ENCODE peak calls at places on chromosome 16, in seven cellular contexts. One of them, this sample, is unnamed.

GRCh38 chr16:85394511-85395206 is 218.5 kb upstream of the GSE1 start:
- DNase-seq in fibroblast of lung: no peak
- DNase-seq in iris pigment epithelial cell: no peak
- DNase-seq in HFFc6: no peak
- DNase-seq in stimulated activated CD4-positive, alpha-beta T cell treated with anti-CD3 and anti-CD28 coated beads, TNF-alpha, amount 100 ng/mL, for 48 hours: no peak
- DNase-seq in stromal cell of bone marrow: no peak
- DNase-seq in AG08396: no peak
- DNase-seq in this sample: no peak

GRCh38 chr16:69150146-69150865 is 17.9 kb downstream of the UTP4 start:
- DNase-seq in fibroblast of lung: peak; percentile 58
- DNase-seq in stromal cell of bone marrow: peak; percentile 66
- DNase-seq in AG08396: peak; percentile 60
- DNase-seq in iris pigment epithelial cell: peak; percentile 77
- DNase-seq in HFFc6: peak; percentile 62
- DNase-seq in stimulated activated CD4-positive, alpha-beta T cell treated with anti-CD3 and anti-CD28 coated beads, TNF-alpha, amount 100 ng/mL, for 48 hours: peak; percentile 28
- DNase-seq in this sample: peak; percentile 79

GRCh38 chr16:86219655-86220445 is 290.5 kb upstream of the FOXF1 start:
- DNase-seq in stromal cell of bone marrow: no peak
- DNase-seq in iris pigment epithelial cell: no peak
- DNase-seq in stimulated activated CD4-positive, alpha-beta T cell treated with anti-CD3 and anti-CD28 coated beads, TNF-alpha, amount 100 ng/mL, for 48 hours: no peak
- DNase-seq in HFFc6: no peak
- DNase-seq in AG08396: no peak
- DNase-seq in fibroblast of lung: no peak
- DNase-seq in this sample: no peak

GRCh38 chr16:70018254-70018653 is 67.1 kb downstream of the CLEC18A start:
- DNase-seq in stromal cell of bone marrow: no peak
- DNase-seq in fibroblast of lung: peak; percentile 15
- DNase-seq in HFFc6: no peak
- DNase-seq in stimulated activated CD4-positive, alpha-beta T cell treated with anti-CD3 and anti-CD28 coated beads, TNF-alpha, amount 100 ng/mL, for 48 hours: no peak
- DNase-seq in AG08396: no peak
- DNase-seq in iris pigment epithelial cell: peak; percentile 21
- DNase-seq in this sample: peak; percentile 10

GRCh38 chr16:78022347-78022746 is at the start of gene CLEC3A:
- DNase-seq in stromal cell of bone marrow: no peak
- DNase-seq in fibroblast of lung: peak; percentile 5
- DNase-seq in HFFc6: no peak
- DNase-seq in stimulated activated CD4-positive, alpha-beta T cell treated with anti-CD3 and anti-CD28 coated beads, TNF-alpha, amount 100 ng/mL, for 48 hours: no peak
- DNase-seq in iris pigment epithelial cell: peak; percentile 18
- DNase-seq in AG08396: no peak
- DNase-seq in this sample: no peak

GRCh38 chr16:55433030-55433429 is 46.0 kb upstream of the MMP2 start:
- DNase-seq in stromal cell of bone marrow: no peak
- DNase-seq in fibroblast of lung: no peak
- DNase-seq in AG08396: no peak
- DNase-seq in stimulated activated CD4-positive, alpha-beta T cell treated with anti-CD3 and anti-CD28 coated beads, TNF-alpha, amount 100 ng/mL, for 48 hours: no peak
- DNase-seq in iris pigment epithelial cell: no peak
- DNase-seq in HFFc6: no peak
- DNase-seq in this sample: no peak

GRCh38 chr16:30740364-30741251 is 7.6 kb upstream of the PHKG2 start:
- DNase-seq in stimulated activated CD4-positive, alpha-beta T cell treated with anti-CD3 and anti-CD28 coated beads, TNF-alpha, amount 100 ng/mL, for 48 hours: no peak
- DNase-seq in AG08396: peak; percentile 93
- DNase-seq in fibroblast of lung: peak; percentile 80
- DNase-seq in iris pigment epithelial cell: peak; percentile 84
- DNase-seq in HFFc6: peak; percentile 68
- DNase-seq in stromal cell of bone marrow: peak; percentile 89
- DNase-seq in this sample: peak; percentile 91

GRCh38 chr16:77675464-77676324 is 46.6 kb upstream of the NUDT7 start:
- DNase-seq in AG08396: peak; percentile 75
- DNase-seq in stromal cell of bone marrow: peak; percentile 43
- DNase-seq in fibroblast of lung: peak; percentile 60
- DNase-seq in iris pigment epithelial cell: peak; percentile 78
- DNase-seq in HFFc6: peak; percentile 57
- DNase-seq in stimulated activated CD4-positive, alpha-beta T cell treated with anti-CD3 and anti-CD28 coated beads, TNF-alpha, amount 100 ng/mL, for 48 hours: peak; percentile 45
- DNase-seq in this sample: peak; percentile 81

GRCh38 chr16:80610489-80611156 is 69.8 kb downstream of the DYNLRB2 start:
- DNase-seq in stimulated activated CD4-positive, alpha-beta T cell treated with anti-CD3 and anti-CD28 coated beads, TNF-alpha, amount 100 ng/mL, for 48 hours: no peak
- DNase-seq in HFFc6: peak; percentile 20
- DNase-seq in iris pigment epithelial cell: no peak
- DNase-seq in AG08396: no peak
- DNase-seq in fibroblast of lung: no peak
- DNase-seq in stromal cell of bone marrow: no peak
- DNase-seq in this sample: peak; percentile 50

GRCh38 chr16:48054881-48055601 is 100.8 kb downstream of the ABCC12 start:
- DNase-seq in fibroblast of lung: peak; percentile 64
- DNase-seq in iris pigment epithelial cell: peak; percentile 74
- DNase-seq in AG08396: peak; percentile 73
- DNase-seq in stimulated activated CD4-positive, alpha-beta T cell treated with anti-CD3 and anti-CD28 coated beads, TNF-alpha, amount 100 ng/mL, for 48 hours: no peak
- DNase-seq in stromal cell of bone marrow: peak; percentile 43
- DNase-seq in HFFc6: peak; percentile 59
- DNase-seq in this sample: peak; percentile 81

GRCh38 chr16:68235105-68235881 is 634 bp downstream of the ESRP2 start:
- DNase-seq in iris pigment epithelial cell: no peak
- DNase-seq in AG08396: no peak
- DNase-seq in stimulated activated CD4-positive, alpha-beta T cell treated with anti-CD3 and anti-CD28 coated beads, TNF-alpha, amount 100 ng/mL, for 48 hours: no peak
- DNase-seq in fibroblast of lung: no peak
- DNase-seq in stromal cell of bone marrow: no peak
- DNase-seq in HFFc6: no peak
- DNase-seq in this sample: no peak

GRCh38 chr16:11514283-11514682 is 72.4 kb downstream of the LITAF start:
- DNase-seq in stimulated activated CD4-positive, alpha-beta T cell treated with anti-CD3 and anti-CD28 coated beads, TNF-alpha, amount 100 ng/mL, for 48 hours: no peak
- DNase-seq in HFFc6: no peak
- DNase-seq in stromal cell of bone marrow: no peak
- DNase-seq in iris pigment epithelial cell: no peak
- DNase-seq in fibroblast of lung: no peak
- DNase-seq in AG08396: no peak
- DNase-seq in this sample: no peak

This sample was measured in GM23248.